ENCODE peak calls at places on chromosomes 12 and 14, in four cellular contexts. G is posterior cingulate gyrus; X is EH; P is stimulated activated CD4-positive, alpha-beta T cell treated with anti-CD3 and anti-CD28 coated beads, Interleukin-4, amount 100 ng/mL, for 4 hours. Y is an unnamed sample.
A peak's percentile ranks its signal among the peaks of the same experiment; 100 is the strongest.

GRCh38 chr12:34204830-34205285 is 182.6 kb downstream of the ALG10 start:
- DNase-seq in P (no peak), X (no peak), G (no peak), Y (no peak)

GRCh38 chr12:59486827-59487226 is 109.0 kb upstream of the SLC16A7 start:
- DNase-seq in P (no peak), X (peak; percentile 52), G (no peak), Y (no peak)

GRCh38 chr12:4320287-4320858 is 640 bp upstream of the TIGAR start:
- DNase-seq in X (no peak), G (no peak), P (no peak), Y (no peak)

GRCh38 chr12:116881325-116881866 is at the start of gene HRK:
- DNase-seq in X (no peak), G (peak; percentile 80), P (no peak), Y (no peak)

GRCh38 chr12:4034926-4035325 is 161.7 kb upstream of the PARP11 start:
- DNase-seq in P (no peak), X (peak; percentile 6), G (no peak), Y (peak; percentile 37)

GRCh38 chr14:69010632-69011031 is 31.5 kb upstream of the ACTN1 start:
- DNase-seq in X (no peak), G (no peak), P (peak; percentile 24), Y (no peak)

GRCh38 chr14:35383569-35384385 is 20.8 kb downstream of the NFKBIA start:
- DNase-seq in X (no peak), P (no peak), G (peak; percentile 80), Y (no peak)

GRCh38 chr14:99451234-99451633 is 29.4 kb downstream of the SETD3 start:
- DNase-seq in G (no peak), X (no peak), P (no peak), Y (no peak)

GRCh38 chr12:110244829-110245228 is 36.2 kb upstream of the ATP2A2 start:
- DNase-seq in G (no peak), X (no peak), P (no peak), Y (no peak)

GRCh38 chr14:104602315-104602932 is 2.1 kb downstream of the TMEM179 start:
- DNase-seq in G (peak; percentile 74), X (no peak), P (no peak), Y (no peak)

GRCh38 chr14:35332517-35333346 is 40.5 kb downstream of the PSMA6 start:
- DNase-seq in X (peak; percentile 38), G (no peak), P (peak; percentile 36), Y (peak; percentile 47)

GRCh38 chr14:100955201-100955600 is 51.7 kb upstream of the RTL1 start:
- DNase-seq in X (peak; percentile 69), G (no peak), P (no peak), Y (peak; percentile 29)

GRCh38 chr12:25436206-25436912 is 116.7 kb downstream of the LMNTD1 start:
- DNase-seq in P (no peak), X (peak; percentile 80), G (peak; percentile 75), Y (peak; percentile 95)

GRCh38 chr14:81533536-81534343 is at the start of gene SEL1L:
- DNase-seq in G (peak; percentile 100), P (peak; percentile 99), X (peak; percentile 100), Y (peak; percentile 100)

GRCh38 chr14:55867726-55868125 is 250.5 kb upstream of the PELI2 start:
- DNase-seq in G (no peak), P (no peak), X (peak; percentile 53), Y (peak; percentile 61)

GRCh38 chr12:45762185-45763110 is 32.9 kb downstream of the ARID2 start:
- DNase-seq in G (no peak), P (no peak), X (peak; percentile 58), Y (peak; percentile 73)

GRCh38 chr14:104291123-104292000 is 153.0 kb downstream of the KIF26A start:
- DNase-seq in X (no peak), P (no peak), G (peak; percentile 84), Y (no peak)

GRCh38 chr12:29732211-29732992 is 51.3 kb downstream of the TMTC1 start:
- DNase-seq in P (no peak), G (no peak), X (no peak), Y (no peak)

GRCh38 chr14:102450206-102451063 is 59.1 kb downstream of the ANKRD9 start:
- DNase-seq in G (peak; percentile 72), P (no peak), X (no peak), Y (no peak)

GRCh38 chr14:64611358-64612020 is 61.7 kb downstream of the PPP1R36 start:
- DNase-seq in X (peak; percentile 86), P (no peak), G (no peak), Y (peak; percentile 58)

GRCh38 chr14:69260979-69261605 is 1.1 kb downstream of the GALNT16 start:
- DNase-seq in X (no peak), P (peak; percentile 7), G (peak; percentile 89), Y (peak; percentile 64)

GRCh38 chr12:12331896-12332295 is 18.1 kb downstream of the MANSC1 start:
- DNase-seq in G (no peak), P (no peak), X (no peak), Y (no peak)

Y was measured in adipocyte.